ENCODE peak calls at places on chromosomes 4 and X, in seven cellular contexts. G is CD4-positive, alpha-beta T cell; M is heart right ventricle; N is GM13976; T is fibroblast of pulmonary artery; Z is endothelial cell; P is progenitor cell of endocrine pancreas. I is an unnamed sample.

GRCh38 chr4:2671267-2671895 is 84.8 kb downstream of the TNIP2 start:
- DNase-seq in N (no peak), P (no peak), Z (no peak), T (no peak), G (no peak), M (no peak), I (peak)

GRCh38 chrX:100817340-100817739 is 2.9 kb upstream of the CSTF2 start:
- DNase-seq in P (no peak), G (no peak), T (no peak), Z (no peak), M (no peak), N (no peak), I (no peak)

GRCh38 chr4:7854697-7855370 is 84.8 kb downstream of the AFAP1 start:
- DNase-seq in N (no peak), M (no peak), Z (no peak), T (no peak), P (no peak), G (peak), I (no peak)

GRCh38 chrX:129996120-129996519 is 13.7 kb downstream of the BCORL1 start:
- DNase-seq in T (peak), N (no peak), P (no peak), M (no peak), G (no peak), Z (no peak), I (no peak)

GRCh38 chrX:134161162-134161561 is 75.8 kb upstream of the CCDC160 start:
- DNase-seq in M (no peak), Z (no peak), T (no peak), N (peak), G (no peak), P (no peak), I (no peak)

GRCh38 chr4:69936566-69936965 is 5.7 kb downstream of the CSN1S1 start:
- DNase-seq in Z (no peak), G (no peak), T (peak), N (no peak), P (no peak), M (no peak), I (no peak)

GRCh38 chr4:101259876-101260275 is 87.5 kb downstream of the PPP3CA start:
- DNase-seq in G (no peak), P (no peak), Z (no peak), M (no peak), T (no peak), N (peak), I (no peak)

GRCh38 chr4:87078987-87079469 is 141.4 kb downstream of the KLHL8 start:
- DNase-seq in Z (no peak), N (no peak), P (no peak), M (no peak), G (no peak), T (peak), I (no peak)

GRCh38 chr4:185567828-185568442 is 32.6 kb upstream of the PDLIM3 start:
- DNase-seq in G (no peak), Z (no peak), M (peak), N (no peak), P (no peak), T (peak), I (no peak)

GRCh38 chrX:119784747-119785446 is 6.5 kb downstream of the RPL39 start:
- DNase-seq in N (peak), G (peak), P (no peak), M (peak), T (peak), Z (peak), I (peak)

GRCh38 chrX:154000051-154000450 is 19.7 kb downstream of the IRAK1 start:
- DNase-seq in P (no peak), T (no peak), M (no peak), Z (no peak), G (no peak), N (no peak), I (no peak)

GRCh38 chrX:150050387-150050786 is 112.1 kb upstream of the EOLA2 start:
- DNase-seq in G (no peak), M (no peak), N (peak), P (no peak), T (no peak), Z (no peak), I (no peak)
- TF ChIP-seq CTCF in G (no peak), M (no peak), N (no peak), P (no peak), T (no peak), Z (no peak), I (no peak)

GRCh38 chrX:106415276-106415895 is 196.4 kb upstream of the RADX start:
- DNase-seq in M (no peak), P (no peak), Z (peak), T (peak), N (peak), G (no peak), I (peak)
- TF ChIP-seq CTCF in M (peak), P (peak), Z (peak), T (peak), N (peak), G (peak), I (peak)

DNA sequence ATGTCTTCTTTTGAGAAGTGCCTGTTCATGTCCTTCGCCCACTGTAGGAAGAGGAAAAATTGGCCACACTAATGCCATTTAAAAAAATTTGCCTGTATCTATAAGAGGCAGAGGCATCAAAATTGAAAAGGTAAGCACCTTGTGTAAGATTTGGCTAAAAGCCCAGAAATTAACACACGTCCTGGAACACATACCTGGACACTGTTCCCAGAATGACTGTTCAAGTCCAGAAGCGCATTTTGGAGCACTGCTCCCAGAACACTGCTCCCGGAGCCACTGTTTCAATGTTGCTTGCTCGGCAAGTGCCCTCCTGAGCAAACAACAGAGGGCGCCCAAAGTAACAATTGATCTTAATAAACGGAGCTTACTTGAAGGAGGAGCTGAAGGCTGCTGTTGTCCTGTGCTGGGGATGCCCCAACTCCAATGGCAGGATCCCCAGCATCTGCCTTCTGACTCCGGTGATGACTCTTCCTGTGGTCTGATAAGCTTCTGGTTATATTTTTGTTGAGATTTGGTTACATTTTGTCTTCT is 1958.6 kb downstream of the C4orf33 start:
- DNase-seq in T (no peak), N (no peak), Z (no peak), M (no peak), P (no peak), G (no peak), I (no peak)
- TF ChIP-seq CTCF in T (no peak), N (no peak), Z (no peak), M (no peak), P (no peak), G (no peak), I (no peak)

GRCh38 chrX:103211012-103211715 is 3.7 kb upstream of the BEX4 start:
- DNase-seq in Z (peak), N (peak), G (peak), P (no peak), T (peak), M (no peak), I (peak)
- TF ChIP-seq CTCF in Z (no peak), N (peak), G (peak), P (peak), T (peak), M (peak), I (peak)

GRCh38 chr4:40924793-40925117 is 175.0 kb downstream of the NSUN7 start:
- DNase-seq in T (no peak), Z (no peak), M (no peak), G (no peak), P (no peak), N (no peak), I (no peak)
- TF ChIP-seq CTCF in T (no peak), Z (peak), M (peak), G (peak), P (no peak), N (no peak), I (no peak)

DNA sequence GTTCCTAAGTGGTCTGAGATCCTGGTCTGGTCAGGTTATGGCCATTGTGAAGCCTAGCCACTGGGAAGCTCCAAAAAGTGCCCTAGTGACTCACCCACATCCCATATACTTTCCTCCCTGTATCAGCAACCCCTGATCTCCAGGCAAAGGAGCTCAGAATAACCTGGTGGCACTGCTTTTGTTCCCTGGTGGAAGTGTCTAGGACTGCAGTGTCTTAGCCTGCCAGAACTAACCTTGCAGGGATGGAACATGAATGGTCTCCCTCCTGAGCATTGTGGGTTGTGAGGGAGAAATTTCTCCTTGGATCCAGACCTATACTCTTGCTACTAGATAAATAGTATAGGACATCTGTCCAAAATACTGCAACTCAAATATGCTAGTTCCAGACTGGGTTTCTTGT is 27.9 kb upstream of the WDR1 start:
- DNase-seq in M (no peak), P (no peak), T (no peak), N (no peak), G (no peak), Z (no peak), I (no peak)
- TF ChIP-seq CTCF in M (no peak), P (no peak), T (no peak), N (no peak), G (no peak), Z (no peak), I (no peak)

I was measured in nephron progenitor cell.